ENCODE peak calls at places on chromosomes 5 and 9, in eight cellular contexts. One of them, this sample, is unnamed.

GRCh38 chr5:143094087-143094511 is 309.4 kb downstream of the NR3C1 start:
- DNase-seq in right cardiac atrium: peak
- DNase-seq in IMR-90: peak
- DNase-seq in CD8-positive, alpha-beta T cell: no peak
- DNase-seq in breast epithelium: peak
- DNase-seq in stomach: no peak
- DNase-seq in effector memory CD4-positive, alpha-beta T cell: no peak
- DNase-seq in cardiac muscle cell: peak
- DNase-seq in this sample: no peak

GRCh38 chr5:11620172-11620571 is 284.1 kb downstream of the CTNND2 start:
- DNase-seq in right cardiac atrium: no peak
- DNase-seq in IMR-90: no peak
- DNase-seq in CD8-positive, alpha-beta T cell: no peak
- DNase-seq in breast epithelium: no peak
- DNase-seq in stomach: no peak
- DNase-seq in effector memory CD4-positive, alpha-beta T cell: no peak
- DNase-seq in cardiac muscle cell: no peak
- DNase-seq in this sample: no peak

GRCh38 chr5:4189317-4189716 is 593.7 kb downstream of the IRX1 start:
- DNase-seq in right cardiac atrium: no peak
- DNase-seq in IMR-90: no peak
- DNase-seq in CD8-positive, alpha-beta T cell: no peak
- DNase-seq in breast epithelium: no peak
- DNase-seq in stomach: no peak
- DNase-seq in effector memory CD4-positive, alpha-beta T cell: no peak
- DNase-seq in cardiac muscle cell: no peak
- DNase-seq in this sample: no peak

GRCh38 chr9:686381-686813 is 155.1 kb upstream of the DMRT1 start:
- DNase-seq in right cardiac atrium: peak
- DNase-seq in IMR-90: no peak
- DNase-seq in CD8-positive, alpha-beta T cell: no peak
- DNase-seq in breast epithelium: peak
- DNase-seq in stomach: no peak
- DNase-seq in effector memory CD4-positive, alpha-beta T cell: no peak
- DNase-seq in cardiac muscle cell: peak
- DNase-seq in this sample: no peak

GRCh38 chr5:150632305-150633160 is 7.9 kb upstream of the SYNPO start:
- DNase-seq in right cardiac atrium: no peak
- DNase-seq in IMR-90: peak
- DNase-seq in CD8-positive, alpha-beta T cell: no peak
- DNase-seq in breast epithelium: no peak
- DNase-seq in stomach: no peak
- DNase-seq in effector memory CD4-positive, alpha-beta T cell: no peak
- DNase-seq in cardiac muscle cell: peak
- DNase-seq in this sample: no peak

GRCh38 chr5:120415985-120416384 is 48.1 kb upstream of the PRR16 start:
- DNase-seq in right cardiac atrium: no peak
- DNase-seq in IMR-90: no peak
- DNase-seq in CD8-positive, alpha-beta T cell: no peak
- DNase-seq in breast epithelium: no peak
- DNase-seq in stomach: no peak
- DNase-seq in effector memory CD4-positive, alpha-beta T cell: no peak
- DNase-seq in cardiac muscle cell: no peak
- DNase-seq in this sample: no peak

GRCh38 chr5:167730121-167730520 is 561.3 kb upstream of the WWC1 start:
- DNase-seq in right cardiac atrium: no peak
- DNase-seq in IMR-90: peak
- DNase-seq in CD8-positive, alpha-beta T cell: no peak
- DNase-seq in breast epithelium: no peak
- DNase-seq in stomach: no peak
- DNase-seq in effector memory CD4-positive, alpha-beta T cell: no peak
- DNase-seq in cardiac muscle cell: peak
- DNase-seq in this sample: no peak

GRCh38 chr5:172801184-172801671 is 30.2 kb upstream of the DUSP1 start:
- DNase-seq in right cardiac atrium: peak
- DNase-seq in IMR-90: peak
- DNase-seq in CD8-positive, alpha-beta T cell: no peak
- DNase-seq in breast epithelium: no peak
- DNase-seq in stomach: no peak
- DNase-seq in effector memory CD4-positive, alpha-beta T cell: no peak
- DNase-seq in cardiac muscle cell: peak
- DNase-seq in this sample: peak

GRCh38 chr9:98962181-98962560 is 18.5 kb downstream of the COL15A1 start:
- DNase-seq in right cardiac atrium: no peak
- DNase-seq in IMR-90: peak
- DNase-seq in CD8-positive, alpha-beta T cell: no peak
- DNase-seq in breast epithelium: no peak
- DNase-seq in stomach: no peak
- DNase-seq in effector memory CD4-positive, alpha-beta T cell: no peak
- DNase-seq in cardiac muscle cell: no peak
- DNase-seq in this sample: no peak

GRCh38 chr5:1728846-1729245 is 70.8 kb downstream of the MRPL36 start:
- DNase-seq in right cardiac atrium: no peak
- DNase-seq in IMR-90: no peak
- DNase-seq in CD8-positive, alpha-beta T cell: no peak
- DNase-seq in breast epithelium: no peak
- DNase-seq in stomach: peak
- DNase-seq in effector memory CD4-positive, alpha-beta T cell: no peak
- DNase-seq in cardiac muscle cell: no peak
- DNase-seq in this sample: peak

GRCh38 chr9:104774132-104774531 is 10.2 kb downstream of the NIPSNAP3B start:
- DNase-seq in right cardiac atrium: no peak
- DNase-seq in IMR-90: no peak
- DNase-seq in CD8-positive, alpha-beta T cell: no peak
- DNase-seq in breast epithelium: no peak
- DNase-seq in stomach: no peak
- DNase-seq in effector memory CD4-positive, alpha-beta T cell: no peak
- DNase-seq in cardiac muscle cell: no peak
- DNase-seq in this sample: no peak

GRCh38 chr9:104775574-104775936 is 11.6 kb downstream of the NIPSNAP3B start:
- DNase-seq in right cardiac atrium: no peak
- DNase-seq in IMR-90: no peak
- DNase-seq in CD8-positive, alpha-beta T cell: no peak
- DNase-seq in breast epithelium: no peak
- DNase-seq in stomach: no peak
- DNase-seq in effector memory CD4-positive, alpha-beta T cell: no peak
- DNase-seq in cardiac muscle cell: no peak
- DNase-seq in this sample: no peak

GRCh38 chr9:104776787-104777186 is 12.9 kb downstream of the NIPSNAP3B start:
- DNase-seq in right cardiac atrium: no peak
- DNase-seq in IMR-90: peak
- DNase-seq in CD8-positive, alpha-beta T cell: no peak
- DNase-seq in breast epithelium: no peak
- DNase-seq in stomach: no peak
- DNase-seq in effector memory CD4-positive, alpha-beta T cell: no peak
- DNase-seq in cardiac muscle cell: no peak
- DNase-seq in this sample: no peak

GRCh38 chr9:104774831-104775573 is 11.1 kb downstream of the NIPSNAP3B start:
- DNase-seq in right cardiac atrium: no peak
- DNase-seq in IMR-90: no peak
- DNase-seq in CD8-positive, alpha-beta T cell: no peak
- DNase-seq in breast epithelium: no peak
- DNase-seq in stomach: no peak
- DNase-seq in effector memory CD4-positive, alpha-beta T cell: no peak
- DNase-seq in cardiac muscle cell: peak
- DNase-seq in this sample: no peak

GRCh38 chr9:104775961-104776360 is 12.0 kb downstream of the NIPSNAP3B start:
- DNase-seq in right cardiac atrium: no peak
- DNase-seq in IMR-90: no peak
- DNase-seq in CD8-positive, alpha-beta T cell: no peak
- DNase-seq in breast epithelium: no peak
- DNase-seq in stomach: no peak
- DNase-seq in effector memory CD4-positive, alpha-beta T cell: no peak
- DNase-seq in cardiac muscle cell: no peak
- DNase-seq in this sample: no peak
- H3K27ac ChIP-seq in right cardiac atrium: peak
- H3K27ac ChIP-seq in IMR-90: no peak
- H3K27ac ChIP-seq in CD8-positive, alpha-beta T cell: no peak
- H3K27ac ChIP-seq in breast epithelium: no peak
- H3K27ac ChIP-seq in stomach: no peak
- H3K27ac ChIP-seq in effector memory CD4-positive, alpha-beta T cell: no peak
- H3K27ac ChIP-seq in cardiac muscle cell: peak
- H3K27ac ChIP-seq in this sample: no peak

DNA sequence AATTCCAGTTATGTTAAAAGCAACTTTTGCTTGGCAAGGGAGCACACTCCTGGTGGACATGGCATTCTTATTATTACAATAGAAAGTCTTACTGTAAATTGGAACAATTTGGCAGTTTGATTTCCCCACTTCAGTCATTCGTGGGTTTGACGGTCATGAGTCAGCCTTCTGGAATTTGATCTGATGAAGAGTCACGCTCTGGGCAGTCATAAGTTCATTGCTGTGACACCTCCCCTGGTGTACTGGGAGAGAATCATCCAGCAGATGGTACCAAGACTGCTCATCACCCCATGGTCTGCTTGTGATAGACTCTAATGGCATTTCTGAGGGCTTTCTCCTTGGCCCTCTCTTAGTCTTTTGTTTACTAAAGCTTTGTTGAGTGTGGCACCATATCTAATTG is 53.8 kb downstream of the GLRA1 start:
- DNase-seq in right cardiac atrium: no peak
- DNase-seq in IMR-90: peak
- DNase-seq in CD8-positive, alpha-beta T cell: no peak
- DNase-seq in breast epithelium: no peak
- DNase-seq in stomach: no peak
- DNase-seq in effector memory CD4-positive, alpha-beta T cell: no peak
- DNase-seq in cardiac muscle cell: peak
- DNase-seq in this sample: no peak
- H3K27ac ChIP-seq in right cardiac atrium: no peak
- H3K27ac ChIP-seq in IMR-90: no peak
- H3K27ac ChIP-seq in CD8-positive, alpha-beta T cell: no peak
- H3K27ac ChIP-seq in breast epithelium: no peak
- H3K27ac ChIP-seq in stomach: no peak
- H3K27ac ChIP-seq in effector memory CD4-positive, alpha-beta T cell: no peak
- H3K27ac ChIP-seq in cardiac muscle cell: no peak
- H3K27ac ChIP-seq in this sample: no peak

GRCh38 chr5:74422671-74423070 is 217.9 kb downstream of the ENC1 start:
- DNase-seq in right cardiac atrium: no peak
- DNase-seq in IMR-90: no peak
- DNase-seq in CD8-positive, alpha-beta T cell: no peak
- DNase-seq in breast epithelium: no peak
- DNase-seq in stomach: no peak
- DNase-seq in effector memory CD4-positive, alpha-beta T cell: no peak
- DNase-seq in cardiac muscle cell: no peak
- DNase-seq in this sample: no peak
- H3K27ac ChIP-seq in right cardiac atrium: no peak
- H3K27ac ChIP-seq in IMR-90: no peak
- H3K27ac ChIP-seq in CD8-positive, alpha-beta T cell: no peak
- H3K27ac ChIP-seq in breast epithelium: no peak
- H3K27ac ChIP-seq in stomach: no peak
- H3K27ac ChIP-seq in effector memory CD4-positive, alpha-beta T cell: no peak
- H3K27ac ChIP-seq in cardiac muscle cell: no peak
- H3K27ac ChIP-seq in this sample: no peak

DNA sequence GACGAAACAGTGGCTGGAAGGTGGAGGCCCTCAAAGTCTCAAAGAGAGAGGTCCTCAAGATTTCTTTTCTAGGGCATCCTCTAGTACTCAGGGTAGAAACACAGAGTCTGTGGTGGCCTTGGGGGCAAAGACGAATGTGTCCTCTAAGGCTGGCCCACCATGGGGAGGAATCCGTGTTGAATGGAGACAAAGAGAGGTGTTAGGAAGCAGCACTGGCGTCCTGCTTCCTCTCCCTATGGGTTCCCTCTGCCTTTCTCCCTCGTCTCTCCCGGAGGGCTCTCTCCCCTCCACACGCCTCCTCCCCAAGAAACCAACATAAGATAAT is 333.7 kb downstream of the CWC27 start:
- DNase-seq in right cardiac atrium: no peak
- DNase-seq in IMR-90: no peak
- DNase-seq in CD8-positive, alpha-beta T cell: no peak
- DNase-seq in breast epithelium: no peak
- DNase-seq in stomach: no peak
- DNase-seq in effector memory CD4-positive, alpha-beta T cell: no peak
- DNase-seq in cardiac muscle cell: no peak
- DNase-seq in this sample: no peak
- H3K27ac ChIP-seq in right cardiac atrium: peak
- H3K27ac ChIP-seq in IMR-90: peak
- H3K27ac ChIP-seq in CD8-positive, alpha-beta T cell: no peak
- H3K27ac ChIP-seq in breast epithelium: peak
- H3K27ac ChIP-seq in stomach: peak
- H3K27ac ChIP-seq in effector memory CD4-positive, alpha-beta T cell: peak
- H3K27ac ChIP-seq in cardiac muscle cell: no peak
- H3K27ac ChIP-seq in this sample: peak

DNA sequence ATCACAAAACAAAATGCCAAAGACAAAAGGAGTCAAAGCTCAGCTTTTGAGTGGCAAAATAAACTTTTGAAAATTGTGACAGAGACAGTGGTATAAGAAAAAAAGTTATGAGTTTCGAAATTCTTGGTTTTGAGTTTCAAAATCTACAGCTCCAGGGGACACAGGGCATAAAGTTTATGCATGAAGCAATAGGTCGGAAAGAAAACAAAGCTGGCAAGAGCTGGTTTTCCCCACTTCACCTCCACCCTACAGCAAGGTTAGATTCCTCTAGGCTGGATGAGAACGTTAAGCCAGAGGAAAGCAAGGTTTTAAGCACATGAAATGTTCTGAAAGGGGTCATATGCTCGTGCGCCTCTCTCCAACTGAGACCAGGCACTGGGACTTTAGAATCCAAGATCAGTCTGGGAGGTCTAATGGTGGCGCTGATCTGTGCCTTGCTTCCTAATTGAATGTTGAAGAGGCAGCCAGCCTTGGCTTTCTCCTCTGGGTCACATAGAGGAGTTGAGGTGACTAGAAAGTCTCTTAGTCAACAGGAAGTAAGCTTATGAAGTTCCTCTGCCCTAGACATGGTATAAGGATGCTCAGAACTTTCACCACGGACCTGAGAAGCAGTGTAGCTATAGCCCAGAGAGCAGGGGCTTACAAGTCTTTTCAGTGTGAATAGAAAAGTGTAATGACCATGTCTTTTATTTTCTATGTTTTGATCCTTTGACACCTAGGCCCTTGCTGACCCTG is 167.7 kb upstream of the DMAC1 start:
- DNase-seq in right cardiac atrium: no peak
- DNase-seq in IMR-90: no peak
- DNase-seq in CD8-positive, alpha-beta T cell: no peak
- DNase-seq in breast epithelium: no peak
- DNase-seq in stomach: no peak
- DNase-seq in effector memory CD4-positive, alpha-beta T cell: no peak
- DNase-seq in cardiac muscle cell: no peak
- DNase-seq in this sample: no peak
- H3K27ac ChIP-seq in right cardiac atrium: no peak
- H3K27ac ChIP-seq in IMR-90: no peak
- H3K27ac ChIP-seq in CD8-positive, alpha-beta T cell: no peak
- H3K27ac ChIP-seq in breast epithelium: no peak
- H3K27ac ChIP-seq in stomach: no peak
- H3K27ac ChIP-seq in effector memory CD4-positive, alpha-beta T cell: no peak
- H3K27ac ChIP-seq in cardiac muscle cell: no peak
- H3K27ac ChIP-seq in this sample: no peak

GRCh38 chr5:160259341-160259740 is 30.0 kb downstream of the FABP6 start:
- DNase-seq in right cardiac atrium: no peak
- DNase-seq in IMR-90: no peak
- DNase-seq in CD8-positive, alpha-beta T cell: no peak
- DNase-seq in breast epithelium: no peak
- DNase-seq in stomach: no peak
- DNase-seq in effector memory CD4-positive, alpha-beta T cell: no peak
- DNase-seq in cardiac muscle cell: no peak
- DNase-seq in this sample: no peak
- H3K27ac ChIP-seq in right cardiac atrium: no peak
- H3K27ac ChIP-seq in IMR-90: no peak
- H3K27ac ChIP-seq in CD8-positive, alpha-beta T cell: no peak
- H3K27ac ChIP-seq in breast epithelium: no peak
- H3K27ac ChIP-seq in stomach: no peak
- H3K27ac ChIP-seq in effector memory CD4-positive, alpha-beta T cell: no peak
- H3K27ac ChIP-seq in cardiac muscle cell: no peak
- H3K27ac ChIP-seq in this sample: no peak

This sample was measured in coronary artery.